ENCODE peak calls at places on chromosome 16, in nine cellular contexts. X, O, A, F, L, N, U, V and D are unnamed samples.

GRCh38 chr16:73735018-73735417 is 561.6 kb upstream of the PSMD7 start:
- DNase-seq in X (no peak), O (no peak), A (peak), F (peak), L (peak), N (no peak), U (no peak), V (no peak), D (no peak)

GRCh38 chr16:79509221-79509631 is 91.3 kb downstream of the MAF start:
- DNase-seq in X (no peak), O (peak), A (no peak), F (no peak), L (no peak), N (no peak), U (no peak), V (no peak), D (no peak)

GRCh38 chr16:74774223-74775139 is at the start of gene FA2H:
- DNase-seq in X (peak), O (peak), A (peak), F (peak), L (peak), N (peak), U (peak), V (peak), D (peak)

GRCh38 chr16:10964891-10965326 is 20.5 kb downstream of the CLEC16A start:
- DNase-seq in X (no peak), O (no peak), A (no peak), F (no peak), L (no peak), N (no peak), U (no peak), V (peak), D (no peak)

GRCh38 chr16:9469512-9469911 is 378.1 kb downstream of the HAPSTR1 start:
- DNase-seq in X (peak), O (no peak), A (no peak), F (peak), L (no peak), N (no peak), U (no peak), V (no peak), D (no peak)

GRCh38 chr16:48561960-48562393 is 48.0 kb downstream of the N4BP1 start:
- DNase-seq in X (no peak), O (no peak), A (no peak), F (no peak), L (peak), N (no peak), U (no peak), V (no peak), D (no peak)

GRCh38 chr16:78903237-78903636 is 697.3 kb downstream of the MAF start:
- DNase-seq in X (no peak), O (no peak), A (no peak), F (no peak), L (no peak), N (no peak), U (no peak), V (no peak), D (no peak)

GRCh38 chr16:88639231-88640038 is 1.1 kb downstream of the IL17C start:
- DNase-seq in X (no peak), O (no peak), A (no peak), F (no peak), L (no peak), N (peak), U (no peak), V (no peak), D (no peak)

GRCh38 chr16:51393381-51394005 is 242.4 kb upstream of the SALL1 start:
- DNase-seq in X (no peak), O (no peak), A (no peak), F (peak), L (peak), N (no peak), U (no peak), V (no peak), D (no peak)

GRCh38 chr16:86496929-86497381 is 13.4 kb upstream of the FOXF1 start:
- DNase-seq in X (no peak), O (no peak), A (no peak), F (no peak), L (no peak), N (no peak), U (no peak), V (no peak), D (no peak)

GRCh38 chr16:86497551-86498021 is 12.7 kb upstream of the FOXF1 start:
- DNase-seq in X (no peak), O (no peak), A (no peak), F (no peak), L (no peak), N (no peak), U (no peak), V (no peak), D (no peak)

GRCh38 chr16:86496262-86496928 is 13.9 kb upstream of the FOXF1 start:
- DNase-seq in X (no peak), O (no peak), A (no peak), F (no peak), L (no peak), N (no peak), U (no peak), V (no peak), D (no peak)

GRCh38 chr16:86498661-86499493 is 11.4 kb upstream of the FOXF1 start:
- DNase-seq in X (no peak), O (no peak), A (no peak), F (no peak), L (peak), N (no peak), U (no peak), V (no peak), D (no peak)

DNA sequence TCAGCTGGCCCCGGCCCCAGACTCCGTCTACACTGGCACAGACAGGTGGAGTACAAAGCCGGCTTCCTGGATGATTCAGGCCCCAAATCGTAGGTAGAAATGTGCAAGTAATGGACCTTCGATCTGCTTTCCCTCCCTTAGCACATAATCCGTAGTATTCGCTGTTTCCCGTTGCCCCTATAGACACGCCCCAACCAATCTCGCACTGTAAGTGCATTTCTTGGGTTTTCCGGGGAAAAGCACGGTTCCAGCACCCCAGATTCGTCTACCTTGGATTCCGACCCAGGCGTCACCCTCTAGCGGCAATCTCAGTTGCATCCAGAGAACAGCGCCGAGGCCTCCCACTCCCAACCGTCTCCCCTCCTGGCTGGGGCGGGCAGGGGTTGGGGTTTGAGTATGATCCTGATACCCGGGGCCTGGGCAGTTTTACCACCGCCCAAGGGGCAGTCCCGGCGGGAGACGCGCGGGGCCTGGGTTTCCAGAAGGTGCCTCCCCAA is 12.1 kb upstream of the FOXF1 start:
- DNase-seq in X (no peak), O (no peak), A (no peak), F (no peak), L (peak), N (no peak), U (no peak), V (no peak), D (no peak)
- TF ChIP-seq CTCF in X (no peak), O (no peak), A (no peak), F (no peak), L (peak), N (no peak), U (no peak), V (no peak), D (no peak)

GRCh38 chr16:81198635-81199034 is 39.9 kb upstream of the BCO1 start:
- DNase-seq in X (no peak), O (no peak), A (no peak), F (no peak), L (peak), N (no peak), U (no peak), V (no peak), D (no peak)
- TF ChIP-seq CTCF in X (peak), O (no peak), A (no peak), F (peak), L (peak), N (no peak), U (no peak), V (no peak), D (no peak)

GRCh38 chr16:17830651-17831050 is 359.9 kb upstream of the XYLT1 start:
- DNase-seq in X (no peak), O (no peak), A (no peak), F (no peak), L (no peak), N (no peak), U (no peak), V (no peak), D (no peak)
- TF ChIP-seq CTCF in X (no peak), O (no peak), A (no peak), F (no peak), L (no peak), N (no peak), U (no peak), V (no peak), D (no peak)

GRCh38 chr16:2969545-2970521 is 685 bp downstream of the PAQR4 start:
- DNase-seq in X (peak), O (peak), A (peak), F (peak), L (peak), N (peak), U (peak), V (peak), D (peak)
- TF ChIP-seq CTCF in X (peak), O (peak), A (peak), F (peak), L (peak), N (peak), U (no peak), V (no peak), D (peak)